ENCODE peak calls at places on chromosomes 13 and 19, in five cellular contexts. One of them, this sample, is unnamed.

GRCh38 chr19:15294591-15294990 is 37.7 kb downstream of the BRD4 start:
- DNase-seq in AG04449: no peak
- DNase-seq in MCF 10A: peak
- DNase-seq in RWPE1: no peak
- DNase-seq in psoas muscle: no peak
- DNase-seq in this sample: no peak

GRCh38 chr13:103255587-103256301 is 189.5 kb upstream of the SLC10A2 start:
- DNase-seq in AG04449: no peak
- DNase-seq in MCF 10A: no peak
- DNase-seq in RWPE1: no peak
- DNase-seq in psoas muscle: no peak
- DNase-seq in this sample: no peak

GRCh38 chr13:41284512-41285288 is 21.3 kb upstream of the MTRF1 start:
- DNase-seq in AG04449: peak
- DNase-seq in MCF 10A: peak
- DNase-seq in RWPE1: peak
- DNase-seq in psoas muscle: no peak
- DNase-seq in this sample: peak

GRCh38 chr19:7004313-7004931 is 16.8 kb downstream of the MBD3L2B start:
- DNase-seq in AG04449: no peak
- DNase-seq in MCF 10A: peak
- DNase-seq in RWPE1: peak
- DNase-seq in psoas muscle: no peak
- DNase-seq in this sample: no peak

GRCh38 chr19:16571689-16572331 is 405 bp downstream of the SLC35E1 start:
- DNase-seq in AG04449: no peak
- DNase-seq in MCF 10A: no peak
- DNase-seq in RWPE1: no peak
- DNase-seq in psoas muscle: peak
- DNase-seq in this sample: no peak

GRCh38 chr19:58317481-58318072 is 9.2 kb upstream of the ZSCAN22 start:
- DNase-seq in AG04449: no peak
- DNase-seq in MCF 10A: peak
- DNase-seq in RWPE1: peak
- DNase-seq in psoas muscle: no peak
- DNase-seq in this sample: peak

GRCh38 chr19:10625003-10625761 is at the start of gene SLC44A2:
- DNase-seq in AG04449: no peak
- DNase-seq in MCF 10A: peak
- DNase-seq in RWPE1: peak
- DNase-seq in psoas muscle: peak
- DNase-seq in this sample: peak

GRCh38 chr13:79312456-79312855 is 93.6 kb downstream of the RBM26 start:
- DNase-seq in AG04449: no peak
- DNase-seq in MCF 10A: no peak
- DNase-seq in RWPE1: no peak
- DNase-seq in psoas muscle: no peak
- DNase-seq in this sample: no peak

GRCh38 chr13:112703449-112703848 is 13.6 kb downstream of the ATP11A start:
- DNase-seq in AG04449: no peak
- DNase-seq in MCF 10A: no peak
- DNase-seq in RWPE1: no peak
- DNase-seq in psoas muscle: no peak
- DNase-seq in this sample: no peak

GRCh38 chr19:7509625-7510024 is 6.3 kb upstream of the ZNF358 start:
- DNase-seq in AG04449: no peak
- DNase-seq in MCF 10A: peak
- DNase-seq in RWPE1: no peak
- DNase-seq in psoas muscle: no peak
- DNase-seq in this sample: no peak

GRCh38 chr19:3125900-3126524 is 9.8 kb upstream of the GNA15 start:
- DNase-seq in AG04449: no peak
- DNase-seq in MCF 10A: peak
- DNase-seq in RWPE1: no peak
- DNase-seq in psoas muscle: peak
- DNase-seq in this sample: no peak